ENCODE peak calls at places on chromosomes 1 and 21, in nine cellular contexts. One of them, this sample, is unnamed.

GRCh38 chr1:214747050-214747615 is 144.1 kb downstream of the CENPF start:
- DNase-seq in HFF-Myc: no peak
- DNase-seq in left ventricle myocardium inferior: no peak
- DNase-seq in epithelial cell of esophagus: no peak
- DNase-seq in AG04450: no peak
- DNase-seq in progenitor cell of endocrine pancreas: no peak
- DNase-seq in nephron progenitor cell: no peak
- DNase-seq in uterus: no peak
- DNase-seq in AG10803: peak
- DNase-seq in this sample: no peak

GRCh38 chr1:181144238-181144637 is 55.7 kb downstream of the IER5 start:
- DNase-seq in HFF-Myc: no peak
- DNase-seq in left ventricle myocardium inferior: no peak
- DNase-seq in epithelial cell of esophagus: no peak
- DNase-seq in AG04450: no peak
- DNase-seq in progenitor cell of endocrine pancreas: no peak
- DNase-seq in nephron progenitor cell: no peak
- DNase-seq in uterus: no peak
- DNase-seq in AG10803: no peak
- DNase-seq in this sample: no peak

GRCh38 chr1:167635233-167635648 is 5.2 kb downstream of the RCSD1 start:
- DNase-seq in HFF-Myc: no peak
- DNase-seq in left ventricle myocardium inferior: peak
- DNase-seq in epithelial cell of esophagus: no peak
- DNase-seq in AG04450: no peak
- DNase-seq in progenitor cell of endocrine pancreas: no peak
- DNase-seq in nephron progenitor cell: peak
- DNase-seq in uterus: no peak
- DNase-seq in AG10803: no peak
- DNase-seq in this sample: no peak

GRCh38 chr1:105399718-105400117 is 1650.0 kb downstream of the AMY1C start:
- DNase-seq in HFF-Myc: no peak
- DNase-seq in left ventricle myocardium inferior: no peak
- DNase-seq in epithelial cell of esophagus: no peak
- DNase-seq in AG04450: no peak
- DNase-seq in progenitor cell of endocrine pancreas: no peak
- DNase-seq in nephron progenitor cell: no peak
- DNase-seq in uterus: no peak
- DNase-seq in AG10803: no peak
- DNase-seq in this sample: no peak

GRCh38 chr1:214974002-214974401 is 108.5 kb upstream of the KCNK2 start:
- DNase-seq in HFF-Myc: no peak
- DNase-seq in left ventricle myocardium inferior: no peak
- DNase-seq in epithelial cell of esophagus: no peak
- DNase-seq in AG04450: no peak
- DNase-seq in progenitor cell of endocrine pancreas: no peak
- DNase-seq in nephron progenitor cell: no peak
- DNase-seq in uterus: no peak
- DNase-seq in AG10803: no peak
- DNase-seq in this sample: no peak

GRCh38 chr1:145901312-145902021 is 8.4 kb downstream of the ITGA10 start:
- DNase-seq in HFF-Myc: no peak
- DNase-seq in left ventricle myocardium inferior: no peak
- DNase-seq in epithelial cell of esophagus: no peak
- DNase-seq in AG04450: no peak
- DNase-seq in progenitor cell of endocrine pancreas: no peak
- DNase-seq in nephron progenitor cell: no peak
- DNase-seq in uterus: no peak
- DNase-seq in AG10803: no peak
- DNase-seq in this sample: no peak

GRCh38 chr1:17397910-17398700 is 26.1 kb downstream of the PADI6 start:
- DNase-seq in HFF-Myc: no peak
- DNase-seq in left ventricle myocardium inferior: no peak
- DNase-seq in epithelial cell of esophagus: no peak
- DNase-seq in AG04450: no peak
- DNase-seq in progenitor cell of endocrine pancreas: no peak
- DNase-seq in nephron progenitor cell: no peak
- DNase-seq in uterus: no peak
- DNase-seq in AG10803: no peak
- DNase-seq in this sample: no peak

GRCh38 chr1:244053831-244054230 is 2.7 kb downstream of the ZBTB18 start:
- DNase-seq in HFF-Myc: no peak
- DNase-seq in left ventricle myocardium inferior: no peak
- DNase-seq in epithelial cell of esophagus: no peak
- DNase-seq in AG04450: no peak
- DNase-seq in progenitor cell of endocrine pancreas: no peak
- DNase-seq in nephron progenitor cell: no peak
- DNase-seq in uterus: no peak
- DNase-seq in AG10803: no peak
- DNase-seq in this sample: no peak

GRCh38 chr1:59686170-59686569 is 128.6 kb upstream of the HOOK1 start:
- DNase-seq in HFF-Myc: no peak
- DNase-seq in left ventricle myocardium inferior: no peak
- DNase-seq in epithelial cell of esophagus: no peak
- DNase-seq in AG04450: no peak
- DNase-seq in progenitor cell of endocrine pancreas: no peak
- DNase-seq in nephron progenitor cell: no peak
- DNase-seq in uterus: no peak
- DNase-seq in AG10803: no peak
- DNase-seq in this sample: no peak

GRCh38 chr1:185960377-185961151 is 226.4 kb downstream of the HMCN1 start:
- DNase-seq in HFF-Myc: no peak
- DNase-seq in left ventricle myocardium inferior: peak
- DNase-seq in epithelial cell of esophagus: no peak
- DNase-seq in AG04450: no peak
- DNase-seq in progenitor cell of endocrine pancreas: no peak
- DNase-seq in nephron progenitor cell: no peak
- DNase-seq in uterus: peak
- DNase-seq in AG10803: peak
- DNase-seq in this sample: no peak

GRCh38 chr1:72284084-72284397 is 1.7 kb upstream of the NEGR1 start:
- DNase-seq in HFF-Myc: no peak
- DNase-seq in left ventricle myocardium inferior: no peak
- DNase-seq in epithelial cell of esophagus: peak
- DNase-seq in AG04450: no peak
- DNase-seq in progenitor cell of endocrine pancreas: no peak
- DNase-seq in nephron progenitor cell: no peak
- DNase-seq in uterus: no peak
- DNase-seq in AG10803: no peak
- DNase-seq in this sample: no peak

GRCh38 chr1:39508266-39508665 is 16.8 kb downstream of the BMP8A start:
- DNase-seq in HFF-Myc: no peak
- DNase-seq in left ventricle myocardium inferior: no peak
- DNase-seq in epithelial cell of esophagus: no peak
- DNase-seq in AG04450: no peak
- DNase-seq in progenitor cell of endocrine pancreas: no peak
- DNase-seq in nephron progenitor cell: no peak
- DNase-seq in uterus: no peak
- DNase-seq in AG10803: no peak
- DNase-seq in this sample: no peak

GRCh38 chr1:89627596-89627962 is 5.3 kb upstream of the LRRC8C start:
- DNase-seq in HFF-Myc: no peak
- DNase-seq in left ventricle myocardium inferior: no peak
- DNase-seq in epithelial cell of esophagus: no peak
- DNase-seq in AG04450: no peak
- DNase-seq in progenitor cell of endocrine pancreas: no peak
- DNase-seq in nephron progenitor cell: no peak
- DNase-seq in uterus: no peak
- DNase-seq in AG10803: no peak
- DNase-seq in this sample: no peak

DNA sequence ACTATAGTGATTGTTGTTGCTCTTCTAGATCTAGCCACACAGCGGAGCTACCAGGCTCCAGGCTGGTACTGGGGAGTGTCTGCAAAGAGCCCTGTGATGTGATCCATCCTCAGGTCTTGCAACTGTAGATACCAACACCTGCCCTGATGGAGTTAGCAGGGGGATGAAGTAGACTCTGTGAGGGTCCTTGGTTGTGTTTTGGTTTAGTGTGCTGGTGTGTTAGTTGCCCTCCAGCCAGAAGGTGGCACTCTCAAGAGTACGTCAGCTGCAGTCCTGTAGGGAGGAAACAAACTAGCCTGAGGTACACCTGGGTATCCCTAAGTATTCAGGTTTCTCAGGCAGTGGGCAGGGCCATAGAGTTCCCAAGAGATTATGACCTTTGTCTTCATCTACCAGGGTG is 81.2 kb upstream of the TMPRSS2 start:
- DNase-seq in HFF-Myc: no peak
- DNase-seq in left ventricle myocardium inferior: no peak
- DNase-seq in epithelial cell of esophagus: no peak
- DNase-seq in AG04450: no peak
- DNase-seq in progenitor cell of endocrine pancreas: no peak
- DNase-seq in nephron progenitor cell: no peak
- DNase-seq in uterus: no peak
- DNase-seq in AG10803: no peak
- DNase-seq in this sample: no peak
- TF ChIP-seq CTCF in HFF-Myc: no peak
- TF ChIP-seq CTCF in left ventricle myocardium inferior: no peak
- TF ChIP-seq CTCF in epithelial cell of esophagus: no peak
- TF ChIP-seq CTCF in AG04450: no peak
- TF ChIP-seq CTCF in progenitor cell of endocrine pancreas: no peak
- TF ChIP-seq CTCF in nephron progenitor cell: no peak
- TF ChIP-seq CTCF in uterus: no peak
- TF ChIP-seq CTCF in AG10803: no peak
- TF ChIP-seq CTCF in this sample: no peak

GRCh38 chr1:218671573-218671972 is 326.4 kb downstream of the TGFB2 start:
- DNase-seq in HFF-Myc: peak
- DNase-seq in left ventricle myocardium inferior: no peak
- DNase-seq in epithelial cell of esophagus: no peak
- DNase-seq in AG04450: no peak
- DNase-seq in progenitor cell of endocrine pancreas: no peak
- DNase-seq in nephron progenitor cell: no peak
- DNase-seq in uterus: no peak
- DNase-seq in AG10803: peak
- DNase-seq in this sample: no peak
- TF ChIP-seq CTCF in HFF-Myc: no peak
- TF ChIP-seq CTCF in left ventricle myocardium inferior: no peak
- TF ChIP-seq CTCF in epithelial cell of esophagus: no peak
- TF ChIP-seq CTCF in AG04450: no peak
- TF ChIP-seq CTCF in progenitor cell of endocrine pancreas: no peak
- TF ChIP-seq CTCF in nephron progenitor cell: no peak
- TF ChIP-seq CTCF in uterus: no peak
- TF ChIP-seq CTCF in AG10803: no peak
- TF ChIP-seq CTCF in this sample: no peak

DNA sequence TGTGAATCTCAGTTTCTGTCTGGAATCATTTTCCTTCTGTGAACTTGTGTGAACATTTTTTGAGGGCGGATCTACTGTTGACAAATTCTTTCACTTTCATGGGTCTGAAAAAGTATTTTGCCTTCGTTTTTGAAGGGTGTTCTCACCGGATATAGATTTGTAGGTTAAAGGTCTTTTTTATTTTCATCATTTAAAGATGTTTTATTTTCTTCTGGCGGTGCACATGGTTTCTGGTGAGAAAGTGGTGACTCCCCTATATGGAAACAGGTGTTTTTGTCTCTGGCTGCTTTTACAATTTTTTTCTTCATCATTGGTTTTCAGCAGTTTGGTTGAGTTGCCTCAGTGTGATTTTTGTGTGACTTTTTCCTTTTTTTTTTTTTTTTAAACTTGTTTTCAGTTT is 94.9 kb downstream of the DYRK1A start:
- DNase-seq in HFF-Myc: no peak
- DNase-seq in left ventricle myocardium inferior: no peak
- DNase-seq in epithelial cell of esophagus: no peak
- DNase-seq in AG04450: no peak
- DNase-seq in progenitor cell of endocrine pancreas: no peak
- DNase-seq in nephron progenitor cell: no peak
- DNase-seq in uterus: no peak
- DNase-seq in AG10803: peak
- DNase-seq in this sample: no peak
- TF ChIP-seq CTCF in HFF-Myc: no peak
- TF ChIP-seq CTCF in left ventricle myocardium inferior: no peak
- TF ChIP-seq CTCF in epithelial cell of esophagus: no peak
- TF ChIP-seq CTCF in AG04450: no peak
- TF ChIP-seq CTCF in progenitor cell of endocrine pancreas: no peak
- TF ChIP-seq CTCF in nephron progenitor cell: no peak
- TF ChIP-seq CTCF in uterus: no peak
- TF ChIP-seq CTCF in AG10803: no peak
- TF ChIP-seq CTCF in this sample: no peak

GRCh38 chr1:31771891-31772668 is 7.9 kb upstream of the ADGRB2 start:
- DNase-seq in HFF-Myc: no peak
- DNase-seq in left ventricle myocardium inferior: no peak
- DNase-seq in epithelial cell of esophagus: peak
- DNase-seq in AG04450: no peak
- DNase-seq in progenitor cell of endocrine pancreas: no peak
- DNase-seq in nephron progenitor cell: no peak
- DNase-seq in uterus: no peak
- DNase-seq in AG10803: peak
- DNase-seq in this sample: no peak
- TF ChIP-seq CTCF in HFF-Myc: no peak
- TF ChIP-seq CTCF in left ventricle myocardium inferior: no peak
- TF ChIP-seq CTCF in epithelial cell of esophagus: peak
- TF ChIP-seq CTCF in AG04450: peak
- TF ChIP-seq CTCF in progenitor cell of endocrine pancreas: no peak
- TF ChIP-seq CTCF in nephron progenitor cell: no peak
- TF ChIP-seq CTCF in uterus: no peak
- TF ChIP-seq CTCF in AG10803: peak
- TF ChIP-seq CTCF in this sample: no peak

DNA sequence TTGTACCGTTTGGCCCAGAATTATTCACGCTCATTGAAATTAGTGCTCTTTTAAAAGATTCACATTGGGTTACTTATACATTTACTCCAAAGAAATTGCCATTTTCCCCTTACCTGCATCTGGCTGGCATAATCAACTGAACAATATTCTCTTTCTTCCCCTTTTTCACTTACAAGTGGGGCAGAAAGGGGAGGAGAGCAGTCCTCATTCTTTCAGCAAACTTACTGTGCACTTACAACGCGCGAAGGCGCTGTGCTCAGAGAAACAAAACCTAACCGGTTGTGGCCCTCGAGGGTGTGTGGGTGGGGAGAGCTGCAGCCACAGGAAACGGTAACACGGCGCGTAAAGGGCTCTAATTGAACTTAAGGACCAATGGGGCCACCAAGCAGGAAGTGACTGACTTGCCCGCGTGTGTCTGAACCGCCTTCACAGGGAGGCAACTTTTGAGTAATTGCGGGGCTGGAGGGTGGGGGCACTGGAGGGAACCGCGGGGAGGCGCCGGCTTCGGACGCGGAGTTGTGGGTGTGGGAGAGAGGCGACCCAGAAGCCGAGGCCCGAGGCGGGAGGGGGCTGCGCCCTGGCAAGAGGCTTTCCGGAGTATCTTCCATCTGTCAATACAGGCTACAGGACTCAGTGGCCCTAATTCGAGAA is 693 bp upstream of the PNRC2 start:
- DNase-seq in HFF-Myc: peak
- DNase-seq in left ventricle myocardium inferior: peak
- DNase-seq in epithelial cell of esophagus: peak
- DNase-seq in AG04450: peak
- DNase-seq in progenitor cell of endocrine pancreas: peak
- DNase-seq in nephron progenitor cell: peak
- DNase-seq in uterus: peak
- DNase-seq in AG10803: peak
- DNase-seq in this sample: peak
- TF ChIP-seq CTCF in HFF-Myc: peak
- TF ChIP-seq CTCF in left ventricle myocardium inferior: peak
- TF ChIP-seq CTCF in epithelial cell of esophagus: peak
- TF ChIP-seq CTCF in AG04450: peak
- TF ChIP-seq CTCF in progenitor cell of endocrine pancreas: no peak
- TF ChIP-seq CTCF in nephron progenitor cell: no peak
- TF ChIP-seq CTCF in uterus: peak
- TF ChIP-seq CTCF in AG10803: peak
- TF ChIP-seq CTCF in this sample: peak

GRCh38 chr1:11690669-11691301 is 725 bp upstream of the DRAXIN start:
- DNase-seq in HFF-Myc: no peak
- DNase-seq in left ventricle myocardium inferior: no peak
- DNase-seq in epithelial cell of esophagus: no peak
- DNase-seq in AG04450: no peak
- DNase-seq in progenitor cell of endocrine pancreas: peak
- DNase-seq in nephron progenitor cell: peak
- DNase-seq in uterus: no peak
- DNase-seq in AG10803: no peak
- DNase-seq in this sample: no peak
- TF ChIP-seq CTCF in HFF-Myc: no peak
- TF ChIP-seq CTCF in left ventricle myocardium inferior: no peak
- TF ChIP-seq CTCF in epithelial cell of esophagus: no peak
- TF ChIP-seq CTCF in AG04450: no peak
- TF ChIP-seq CTCF in progenitor cell of endocrine pancreas: no peak
- TF ChIP-seq CTCF in nephron progenitor cell: no peak
- TF ChIP-seq CTCF in uterus: no peak
- TF ChIP-seq CTCF in AG10803: no peak
- TF ChIP-seq CTCF in this sample: no peak